ENCODE peak calls at places on chromosome 1, in ten cellular contexts. One of them, this sample, is unnamed. For H3K4me1, the result is how much of the 10 kb centered on the place peaks cover.

GRCh38 chr1:201144701-201145100 is 9.6 kb downstream of the TMEM9 start:
- DNase-seq in HepG2: no peak
- DNase-seq in GM23338: no peak
- DNase-seq in stomach: no peak
- DNase-seq in breast epithelium: no peak
- DNase-seq in endothelial cell of umbilical vein: no peak
- DNase-seq in transverse colon: no peak
- DNase-seq in esophagus muscularis mucosa: no peak
- DNase-seq in GM12878: no peak
- DNase-seq in HCT116: no peak
- DNase-seq in this sample: no peak

GRCh38 chr1:218886472-218886871 is 287.2 kb upstream of the LYPLAL1 start:
- DNase-seq in HepG2: no peak
- DNase-seq in GM23338: no peak
- DNase-seq in stomach: no peak
- DNase-seq in breast epithelium: no peak
- DNase-seq in endothelial cell of umbilical vein: peak
- DNase-seq in transverse colon: no peak
- DNase-seq in esophagus muscularis mucosa: no peak
- DNase-seq in GM12878: no peak
- DNase-seq in HCT116: no peak
- DNase-seq in this sample: peak

GRCh38 chr1:171739646-171740045 is 2.2 kb downstream of the VAMP4 start:
- DNase-seq in HepG2: no peak
- DNase-seq in GM23338: no peak
- DNase-seq in stomach: no peak
- DNase-seq in breast epithelium: no peak
- DNase-seq in endothelial cell of umbilical vein: peak
- DNase-seq in transverse colon: no peak
- DNase-seq in esophagus muscularis mucosa: no peak
- DNase-seq in GM12878: no peak
- DNase-seq in HCT116: no peak
- DNase-seq in this sample: no peak

GRCh38 chr1:203649551-203650011 is 22.9 kb downstream of the ATP2B4 start:
- DNase-seq in HepG2: no peak
- DNase-seq in GM23338: no peak
- DNase-seq in stomach: no peak
- DNase-seq in breast epithelium: no peak
- DNase-seq in endothelial cell of umbilical vein: no peak
- DNase-seq in transverse colon: no peak
- DNase-seq in esophagus muscularis mucosa: no peak
- DNase-seq in GM12878: no peak
- DNase-seq in HCT116: no peak
- DNase-seq in this sample: no peak

GRCh38 chr1:117541003-117541402 is 64.8 kb upstream of the TENT5C start:
- DNase-seq in HepG2: no peak
- DNase-seq in GM23338: no peak
- DNase-seq in stomach: no peak
- DNase-seq in breast epithelium: peak
- DNase-seq in endothelial cell of umbilical vein: no peak
- DNase-seq in transverse colon: no peak
- DNase-seq in esophagus muscularis mucosa: no peak
- DNase-seq in GM12878: no peak
- DNase-seq in HCT116: no peak
- DNase-seq in this sample: no peak

GRCh38 chr1:213244664-213245091 is 193.6 kb downstream of the RPS6KC1 start:
- DNase-seq in HepG2: peak
- DNase-seq in GM23338: peak
- DNase-seq in stomach: no peak
- DNase-seq in breast epithelium: no peak
- DNase-seq in endothelial cell of umbilical vein: peak
- DNase-seq in transverse colon: peak
- DNase-seq in esophagus muscularis mucosa: no peak
- DNase-seq in GM12878: no peak
- DNase-seq in HCT116: peak
- DNase-seq in this sample: no peak

GRCh38 chr1:245380790-245381535 is 226.2 kb downstream of the KIF26B start:
- DNase-seq in HepG2: no peak
- DNase-seq in GM23338: peak
- DNase-seq in stomach: no peak
- DNase-seq in breast epithelium: no peak
- DNase-seq in endothelial cell of umbilical vein: no peak
- DNase-seq in transverse colon: no peak
- DNase-seq in esophagus muscularis mucosa: no peak
- DNase-seq in GM12878: no peak
- DNase-seq in HCT116: peak
- DNase-seq in this sample: no peak

GRCh38 chr1:72777918-72778317 is 495.6 kb upstream of the NEGR1 start:
- DNase-seq in HepG2: no peak
- DNase-seq in GM23338: peak
- DNase-seq in stomach: no peak
- DNase-seq in breast epithelium: no peak
- DNase-seq in endothelial cell of umbilical vein: no peak
- DNase-seq in transverse colon: no peak
- DNase-seq in esophagus muscularis mucosa: no peak
- DNase-seq in GM12878: no peak
- DNase-seq in HCT116: no peak
- DNase-seq in this sample: no peak

GRCh38 chr1:185646202-185646683 is 87.9 kb upstream of the HMCN1 start:
- DNase-seq in HepG2: peak
- DNase-seq in GM23338: peak
- DNase-seq in stomach: peak
- DNase-seq in breast epithelium: peak
- DNase-seq in endothelial cell of umbilical vein: peak
- DNase-seq in transverse colon: peak
- DNase-seq in esophagus muscularis mucosa: no peak
- DNase-seq in GM12878: no peak
- DNase-seq in HCT116: peak
- DNase-seq in this sample: no peak

GRCh38 chr1:2840036-2840809 is 38.7 kb upstream of the TTC34 start:
- DNase-seq in HepG2: no peak
- DNase-seq in GM23338: peak
- DNase-seq in stomach: no peak
- DNase-seq in breast epithelium: no peak
- DNase-seq in endothelial cell of umbilical vein: no peak
- DNase-seq in transverse colon: no peak
- DNase-seq in esophagus muscularis mucosa: no peak
- DNase-seq in GM12878: no peak
- DNase-seq in HCT116: no peak
- DNase-seq in this sample: no peak

GRCh38 chr1:23446644-23447310 is 22.2 kb upstream of the TCEA3 start:
- DNase-seq in HepG2: no peak
- DNase-seq in GM23338: no peak
- DNase-seq in stomach: no peak
- DNase-seq in breast epithelium: no peak
- DNase-seq in endothelial cell of umbilical vein: no peak
- DNase-seq in transverse colon: no peak
- DNase-seq in esophagus muscularis mucosa: no peak
- DNase-seq in GM12878: no peak
- DNase-seq in HCT116: no peak
- DNase-seq in this sample: no peak
- H3K4me1 ChIP-seq in HepG2: under half
- H3K4me1 ChIP-seq in GM23338: under half
- H3K4me1 ChIP-seq in stomach: under half
- H3K4me1 ChIP-seq in breast epithelium: under half
- H3K4me1 ChIP-seq in endothelial cell of umbilical vein: under half
- H3K4me1 ChIP-seq in transverse colon: under half
- H3K4me1 ChIP-seq in esophagus muscularis mucosa: under half
- H3K4me1 ChIP-seq in GM12878: under half
- H3K4me1 ChIP-seq in HCT116: under half
- H3K4me1 ChIP-seq in this sample: under half

GRCh38 chr1:228157381-228158126 is 7.8 kb downstream of the GJC2 start:
- DNase-seq in HepG2: no peak
- DNase-seq in GM23338: no peak
- DNase-seq in stomach: no peak
- DNase-seq in breast epithelium: no peak
- DNase-seq in endothelial cell of umbilical vein: no peak
- DNase-seq in transverse colon: no peak
- DNase-seq in esophagus muscularis mucosa: no peak
- DNase-seq in GM12878: no peak
- DNase-seq in HCT116: no peak
- DNase-seq in this sample: no peak

GRCh38 chr1:228155596-228156517 is 6.1 kb downstream of the GJC2 start:
- DNase-seq in HepG2: no peak
- DNase-seq in GM23338: no peak
- DNase-seq in stomach: no peak
- DNase-seq in breast epithelium: no peak
- DNase-seq in endothelial cell of umbilical vein: no peak
- DNase-seq in transverse colon: no peak
- DNase-seq in esophagus muscularis mucosa: no peak
- DNase-seq in GM12878: no peak
- DNase-seq in HCT116: no peak
- DNase-seq in this sample: peak

GRCh38 chr1:228156518-228156875 is 6.8 kb downstream of the GJC2 start:
- DNase-seq in HepG2: no peak
- DNase-seq in GM23338: no peak
- DNase-seq in stomach: no peak
- DNase-seq in breast epithelium: no peak
- DNase-seq in endothelial cell of umbilical vein: no peak
- DNase-seq in transverse colon: no peak
- DNase-seq in esophagus muscularis mucosa: no peak
- DNase-seq in GM12878: no peak
- DNase-seq in HCT116: no peak
- DNase-seq in this sample: no peak

GRCh38 chr1:228158151-228158571 is 7.4 kb upstream of the IBA57 start:
- DNase-seq in HepG2: no peak
- DNase-seq in GM23338: peak
- DNase-seq in stomach: no peak
- DNase-seq in breast epithelium: no peak
- DNase-seq in endothelial cell of umbilical vein: no peak
- DNase-seq in transverse colon: no peak
- DNase-seq in esophagus muscularis mucosa: no peak
- DNase-seq in GM12878: no peak
- DNase-seq in HCT116: no peak
- DNase-seq in this sample: no peak

DNA sequence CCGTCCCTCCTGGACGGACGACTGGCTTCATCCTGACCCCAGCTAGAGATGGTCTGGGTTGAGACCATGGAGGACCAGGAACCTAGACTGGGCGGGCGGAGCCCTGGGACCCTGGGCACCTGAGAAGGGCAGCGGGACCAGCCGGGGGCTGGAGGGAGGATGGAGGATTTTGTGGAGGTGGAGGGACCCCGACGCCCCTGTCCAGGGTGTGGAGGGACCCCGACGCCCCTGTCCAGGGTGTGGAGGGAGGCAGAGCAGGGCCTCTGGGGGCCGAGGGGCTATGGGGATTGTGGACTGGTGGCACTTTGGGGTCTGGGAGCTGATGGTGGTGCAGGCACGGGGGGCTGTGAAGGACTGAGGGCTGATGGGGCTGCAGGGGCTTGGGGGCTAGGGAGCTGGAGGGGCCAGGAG is 7.2 kb downstream of the GJC2 start:
- DNase-seq in HepG2: no peak
- DNase-seq in GM23338: no peak
- DNase-seq in stomach: no peak
- DNase-seq in breast epithelium: no peak
- DNase-seq in endothelial cell of umbilical vein: no peak
- DNase-seq in transverse colon: no peak
- DNase-seq in esophagus muscularis mucosa: no peak
- DNase-seq in GM12878: no peak
- DNase-seq in HCT116: no peak
- DNase-seq in this sample: peak
- TF ChIP-seq POLR2AphosphoS5 in HepG2: no peak
- TF ChIP-seq POLR2AphosphoS5 in GM23338: no peak
- TF ChIP-seq POLR2AphosphoS5 in stomach: no peak
- TF ChIP-seq POLR2AphosphoS5 in breast epithelium: no peak
- TF ChIP-seq POLR2AphosphoS5 in endothelial cell of umbilical vein: no peak
- TF ChIP-seq POLR2AphosphoS5 in transverse colon: no peak
- TF ChIP-seq POLR2AphosphoS5 in esophagus muscularis mucosa: no peak
- TF ChIP-seq POLR2AphosphoS5 in GM12878: no peak
- TF ChIP-seq POLR2AphosphoS5 in HCT116: no peak
- TF ChIP-seq POLR2AphosphoS5 in this sample: no peak

DNA sequence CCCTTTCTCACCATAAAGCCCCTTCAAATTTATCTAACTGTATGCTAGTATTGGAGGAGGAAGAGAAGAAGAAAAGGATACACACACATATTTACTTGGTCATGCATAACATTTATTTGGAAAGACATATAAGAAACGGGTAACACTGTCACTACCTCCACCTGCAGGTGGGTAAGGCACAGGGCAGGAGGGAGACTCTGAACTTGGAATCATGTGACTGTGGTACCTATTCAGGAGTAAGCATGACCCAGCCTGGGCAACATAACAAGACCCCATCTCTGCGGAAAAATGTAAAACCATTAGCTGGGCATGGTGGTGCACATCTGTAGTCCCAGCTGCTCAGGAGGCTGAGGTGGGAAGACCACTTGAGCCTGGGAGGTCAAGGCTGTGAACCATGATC is 1.4 kb upstream of the PADI6 start:
- DNase-seq in HepG2: peak
- DNase-seq in GM23338: peak
- DNase-seq in stomach: no peak
- DNase-seq in breast epithelium: no peak
- DNase-seq in endothelial cell of umbilical vein: no peak
- DNase-seq in transverse colon: no peak
- DNase-seq in esophagus muscularis mucosa: no peak
- DNase-seq in GM12878: no peak
- DNase-seq in HCT116: peak
- DNase-seq in this sample: no peak
- TF ChIP-seq CTCF in HepG2: peak
- TF ChIP-seq CTCF in GM23338: peak
- TF ChIP-seq CTCF in stomach: no peak
- TF ChIP-seq CTCF in breast epithelium: no peak
- TF ChIP-seq CTCF in endothelial cell of umbilical vein: no peak
- TF ChIP-seq CTCF in transverse colon: no peak
- TF ChIP-seq CTCF in esophagus muscularis mucosa: no peak
- TF ChIP-seq CTCF in GM12878: peak
- TF ChIP-seq CTCF in HCT116: peak
- TF ChIP-seq CTCF in this sample: no peak

DNA sequence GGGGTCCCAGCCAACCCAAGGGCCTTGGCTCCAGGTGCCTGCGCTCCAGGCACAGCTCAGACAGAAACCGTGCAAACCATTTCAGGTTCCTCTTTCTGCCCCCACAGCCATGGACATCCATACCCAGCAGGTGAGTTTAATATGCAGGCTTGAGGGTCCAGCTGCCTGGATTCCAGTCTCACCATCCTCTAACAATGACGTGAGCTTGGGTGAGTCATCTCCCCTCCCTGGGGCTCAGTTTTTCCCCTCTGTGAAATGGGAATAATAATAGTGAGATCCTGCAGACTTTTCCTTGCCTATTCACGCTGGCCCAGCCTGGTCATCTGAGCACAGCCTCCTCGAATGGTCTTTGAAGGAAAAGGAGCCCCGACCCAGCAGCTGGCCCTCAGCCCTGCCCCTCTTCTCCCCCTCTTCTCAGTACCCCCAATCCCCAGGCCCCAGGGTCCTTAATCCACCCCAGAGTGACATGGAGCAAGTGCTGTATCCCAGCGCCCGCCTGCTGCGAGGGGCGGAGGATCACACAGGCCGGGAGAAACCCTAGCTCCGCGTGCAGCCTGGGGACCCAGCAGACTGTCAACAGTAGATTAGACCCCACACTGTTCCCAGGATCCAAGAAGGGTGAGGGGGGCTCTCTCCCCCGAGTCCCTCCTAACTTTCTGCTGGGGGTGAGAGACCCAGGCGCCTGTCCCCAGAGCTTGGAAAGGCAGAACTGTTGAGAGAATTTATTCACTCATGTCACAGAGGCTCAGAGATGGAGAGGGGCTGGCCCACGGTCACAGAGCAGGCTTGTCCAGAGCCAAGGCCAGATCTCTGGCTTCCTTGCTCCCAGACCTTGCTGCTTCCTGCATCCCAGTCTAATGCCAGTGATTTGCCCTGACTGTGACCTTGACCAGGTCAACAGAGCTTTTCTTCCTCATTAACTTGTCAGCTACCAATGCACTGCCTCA is 49.2 kb downstream of the TAS1R2 start:
- DNase-seq in HepG2: no peak
- DNase-seq in GM23338: no peak
- DNase-seq in stomach: no peak
- DNase-seq in breast epithelium: no peak
- DNase-seq in endothelial cell of umbilical vein: no peak
- DNase-seq in transverse colon: no peak
- DNase-seq in esophagus muscularis mucosa: no peak
- DNase-seq in GM12878: no peak
- DNase-seq in HCT116: no peak
- DNase-seq in this sample: no peak
- H3K4me1 ChIP-seq in HepG2: under half
- H3K4me1 ChIP-seq in GM23338: under half
- H3K4me1 ChIP-seq in stomach: under half
- H3K4me1 ChIP-seq in breast epithelium: under half
- H3K4me1 ChIP-seq in endothelial cell of umbilical vein: under half
- H3K4me1 ChIP-seq in transverse colon: under half
- H3K4me1 ChIP-seq in esophagus muscularis mucosa: under half
- H3K4me1 ChIP-seq in GM12878: under half
- H3K4me1 ChIP-seq in HCT116: under half
- H3K4me1 ChIP-seq in this sample: under half